ENCODE peak calls at places on chromosome 1, in nine cellular contexts. R is heart left ventricle, A is A549, H is gastrocnemius medialis, N is suprapubic skin, X is lower leg skin, F is uterus, C is tibial nerve, J is ovary. L is an unnamed sample.

GRCh38 chr1:248589334-248589733 is 8.2 kb downstream of the OR2T10 start:
- DNase-seq in R (no peak), A (no peak), H (no peak), N (no peak), X (no peak), F (no peak), C (no peak), J (no peak), L (no peak)

GRCh38 chr1:63693956-63694607 is 79.7 kb upstream of the ROR1 start:
- DNase-seq in R (no peak), A (peak; percentile 37), H (no peak), N (no peak), X (no peak), F (no peak), C (no peak), J (no peak), L (peak; percentile 18)

GRCh38 chr1:37274896-37275631 is 199.3 kb upstream of the ZC3H12A start:
- DNase-seq in R (no peak), A (no peak), H (no peak), N (no peak), X (no peak), F (no peak), C (no peak), J (no peak), L (no peak)

GRCh38 chr1:107198581-107198980 is 57.7 kb downstream of the NTNG1 start:
- DNase-seq in R (no peak), A (no peak), H (no peak), N (no peak), X (no peak), F (no peak), C (no peak), J (no peak), L (no peak)

GRCh38 chr1:106960412-106960811 is 96.1 kb upstream of the PRMT6 start:
- DNase-seq in R (no peak), A (no peak), H (no peak), N (no peak), X (no peak), F (no peak), C (no peak), J (no peak), L (no peak)

GRCh38 chr1:156931553-156931952 is 11.1 kb downstream of the LRRC71 start:
- DNase-seq in R (no peak), A (no peak), H (no peak), N (no peak), X (no peak), F (no peak), C (no peak), J (no peak), L (no peak)

GRCh38 chr1:17764578-17764977 is 9.4 kb downstream of the ACTL8 start:
- DNase-seq in R (no peak), A (no peak), H (no peak), N (no peak), X (no peak), F (no peak), C (no peak), J (no peak), L (no peak)

GRCh38 chr1:7042322-7043231 is 257.3 kb downstream of the CAMTA1 start:
- DNase-seq in R (no peak), A (peak; percentile 48), H (peak; percentile 44), N (no peak), X (no peak), F (no peak), C (no peak), J (no peak), L (peak; percentile 39)

GRCh38 chr1:14137411-14138134 is 437.6 kb downstream of the PRDM2 start:
- DNase-seq in R (no peak), A (no peak), H (no peak), N (no peak), X (no peak), F (no peak), C (no peak), J (no peak), L (no peak)

GRCh38 chr1:26529655-26530539 is at the start of gene RPS6KA1:
- DNase-seq in R (peak; percentile 64), A (peak; percentile 37), H (no peak), N (no peak), X (no peak), F (peak; percentile 49), C (no peak), J (peak; percentile 61), L (peak; percentile 67)

DNA sequence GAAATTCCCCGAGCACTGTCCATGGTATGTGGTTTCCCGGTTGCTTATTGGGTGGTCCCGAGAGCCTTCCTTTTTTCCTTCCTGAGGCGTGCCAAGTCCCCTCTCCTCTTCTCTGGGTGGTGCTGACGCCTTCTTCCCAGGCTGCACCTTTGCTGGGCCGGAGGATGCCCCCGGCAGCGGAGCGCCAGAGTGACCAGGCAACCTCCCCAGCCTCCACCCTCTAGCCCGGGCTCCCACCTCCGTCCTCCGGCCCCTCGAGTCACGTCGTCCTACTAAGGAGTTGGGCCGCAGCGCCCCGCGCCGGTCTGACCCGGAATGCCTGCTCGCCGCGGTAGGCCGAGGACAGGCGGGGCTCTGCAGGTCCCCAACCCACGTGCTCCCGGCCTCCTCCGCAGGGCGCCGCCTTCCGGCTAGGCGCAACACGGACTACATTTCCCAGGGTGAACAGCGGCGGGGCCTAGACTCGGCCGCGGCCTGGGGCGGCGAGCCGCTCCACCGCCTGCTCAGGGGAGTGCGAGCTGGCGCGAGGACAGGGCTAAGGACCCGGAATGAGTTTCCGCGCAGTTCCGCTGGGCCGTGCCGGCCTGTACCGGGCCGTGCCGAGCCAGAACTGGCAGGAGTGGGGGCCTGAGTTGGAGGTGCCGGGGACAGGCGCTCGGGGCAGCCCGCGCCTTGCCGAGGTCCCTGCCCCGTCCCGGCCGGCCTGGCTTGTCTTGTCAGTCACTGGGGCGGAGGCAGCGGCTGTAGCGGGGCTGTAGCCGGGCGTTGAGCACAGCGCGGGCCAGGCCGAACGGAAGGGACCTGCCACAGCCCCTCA is at the start of gene IPO13:
- DNase-seq in R (peak; percentile 96), A (peak; percentile 96), H (peak; percentile 95), N (peak; percentile 96), X (peak; percentile 93), F (peak; percentile 96), C (peak; percentile 91), J (peak; percentile 94), L (peak; percentile 98)
- TF ChIP-seq POLR2A in R (no peak), A (peak; percentile 81), H (peak; percentile 96), N (peak; percentile 52), X (no peak), F (peak; percentile 53), C (peak; percentile 53), J (peak; percentile 48), L (peak; percentile 66)

DNA sequence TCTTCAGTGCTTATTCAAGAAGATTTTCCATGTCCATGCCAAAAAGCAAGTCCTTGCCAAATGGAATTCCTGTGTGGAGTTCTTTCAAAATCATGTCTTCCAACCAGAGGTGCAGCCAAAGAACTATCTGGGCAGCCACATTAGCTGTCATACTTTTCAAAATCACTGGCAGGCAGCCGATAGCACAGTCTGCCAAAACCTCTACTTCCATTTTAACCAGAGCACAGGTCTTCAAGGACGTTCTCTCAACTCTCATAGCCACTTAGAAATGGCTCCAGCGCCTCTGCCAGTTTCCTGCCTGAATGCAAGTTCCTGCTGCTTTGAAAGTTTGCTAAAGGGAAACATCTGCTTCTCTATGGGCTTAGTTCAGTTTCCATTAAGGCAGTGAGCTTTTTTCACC is 975.7 kb upstream of the ADGRL4 start:
- DNase-seq in R (peak; percentile 82), A (no peak), H (peak; percentile 6), N (peak; percentile 62), X (peak; percentile 58), F (peak; percentile 63), C (peak; percentile 69), J (peak; percentile 92), L (no peak)
- TF ChIP-seq POLR2A in R (no peak), A (no peak), H (no peak), N (no peak), X (no peak), F (no peak), C (no peak), J (no peak), L (no peak)

GRCh38 chr1:10032590-10033358 is at the start of gene UBE4B:
- DNase-seq in R (peak; percentile 98), A (peak; percentile 96), H (peak; percentile 94), N (peak; percentile 98), X (peak; percentile 96), F (peak; percentile 98), C (peak; percentile 98), J (peak; percentile 98), L (peak; percentile 98)
- TF ChIP-seq POLR2A in R (no peak), A (peak; percentile 57), H (peak; percentile 61), N (no peak), X (no peak), F (peak; percentile 55), C (peak; percentile 64), J (no peak), L (peak; percentile 37)

DNA sequence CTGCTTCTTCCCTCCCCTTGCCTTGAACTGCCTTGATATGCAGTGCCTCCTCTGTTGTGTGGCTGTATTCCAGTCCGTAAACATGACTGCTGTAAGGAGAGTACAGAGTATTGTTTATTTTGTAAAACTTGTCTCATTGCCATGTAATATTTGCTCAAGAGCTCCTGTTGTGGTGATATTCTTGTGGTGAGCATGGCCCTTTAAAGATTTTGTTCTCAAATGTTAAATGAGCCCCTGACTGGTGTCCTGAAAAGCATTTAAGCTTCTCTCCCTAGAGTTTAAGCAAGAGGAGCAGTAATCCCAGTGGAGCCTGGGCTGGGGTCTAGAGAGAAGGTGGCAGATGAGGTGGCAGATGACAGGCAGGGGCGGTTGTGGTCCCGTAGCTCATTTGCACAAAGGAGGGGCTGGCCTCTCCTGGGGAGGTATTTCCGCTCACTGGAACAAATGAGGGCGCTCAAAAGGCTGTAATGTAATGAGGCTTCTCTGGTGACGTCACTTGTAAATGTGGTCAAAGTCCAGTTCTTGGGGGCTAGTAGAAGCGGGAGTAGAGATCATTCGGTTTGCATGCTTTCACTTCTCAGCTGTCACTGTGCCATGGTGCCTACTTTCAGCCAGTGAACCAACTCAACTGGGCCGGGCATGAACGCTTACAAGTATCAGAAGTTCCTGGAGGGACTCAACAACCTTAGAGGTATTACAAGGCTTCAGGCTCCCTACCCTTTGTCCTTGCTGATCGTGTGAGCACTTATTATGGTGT is 46.0 kb upstream of the MACF1 start:
- DNase-seq in R (no peak), A (peak; percentile 85), H (no peak), N (no peak), X (no peak), F (no peak), C (no peak), J (no peak), L (no peak)
- TF ChIP-seq POLR2A in R (no peak), A (no peak), H (no peak), N (no peak), X (no peak), F (no peak), C (no peak), J (no peak), L (no peak)

GRCh38 chr1:2193514-2194251 is 889 bp downstream of the FAAP20 start:
- DNase-seq in R (no peak), A (no peak), H (no peak), N (peak; percentile 77), X (no peak), F (no peak), C (no peak), J (peak; percentile 61), L (no peak)

GRCh38 chr1:2194898-2195673 is 514 bp upstream of the FAAP20 start:
- DNase-seq in R (peak; percentile 92), A (peak; percentile 83), H (peak; percentile 77), N (peak; percentile 93), X (peak; percentile 85), F (peak; percentile 90), C (peak; percentile 83), J (peak; percentile 91), L (peak; percentile 87)

GRCh38 chr1:2195785-2196184 is 1.2 kb upstream of the FAAP20 start:
- DNase-seq in R (no peak), A (no peak), H (no peak), N (peak; percentile 73), X (no peak), F (no peak), C (no peak), J (peak; percentile 50), L (no peak)

GRCh38 chr1:2192031-2192995 is 2.3 kb downstream of the FAAP20 start:
- DNase-seq in R (peak; percentile 53), A (no peak), H (no peak), N (peak; percentile 70), X (no peak), F (no peak), C (peak; percentile 56), J (peak; percentile 64), L (no peak)

GRCh38 chr1:2194319-2194897 is at the start of gene FAAP20:
- DNase-seq in R (peak; percentile 79), A (peak; percentile 57), H (peak; percentile 38), N (peak; percentile 68), X (no peak), F (no peak), C (no peak), J (no peak), L (peak; percentile 69)
- TF ChIP-seq POLR2A in R (peak; percentile 11), A (peak; percentile 40), H (peak; percentile 68), N (no peak), X (no peak), F (peak; percentile 65), C (peak; percentile 52), J (peak; percentile 43), L (peak; percentile 44)